ENCODE peak calls at places on chromosomes 3 and 15, in five cellular contexts. One of them, this sample, is unnamed.

GRCh38 chr15:26682765-26683164 is 90.1 kb downstream of the GABRB3 start:
- DNase-seq in esophagus squamous epithelium: no peak
- DNase-seq in non-pigmented ciliary epithelial cell: no peak
- DNase-seq in ovary: no peak
- DNase-seq in RWPE1: no peak
- DNase-seq in this sample: no peak

GRCh38 chr3:157082305-157082981 is 77.5 kb downstream of the CCNL1 start:
- DNase-seq in esophagus squamous epithelium: no peak
- DNase-seq in non-pigmented ciliary epithelial cell: no peak
- DNase-seq in ovary: no peak
- DNase-seq in RWPE1: peak; percentile 84
- DNase-seq in this sample: no peak

GRCh38 chr3:140552898-140553297 is 125.0 kb upstream of the TRIM42 start:
- DNase-seq in esophagus squamous epithelium: no peak
- DNase-seq in non-pigmented ciliary epithelial cell: no peak
- DNase-seq in ovary: no peak
- DNase-seq in RWPE1: peak; percentile 60
- DNase-seq in this sample: peak; percentile 51

GRCh38 chr15:85515212-85515611 is 134.8 kb downstream of the AKAP13 start:
- DNase-seq in esophagus squamous epithelium: no peak
- DNase-seq in non-pigmented ciliary epithelial cell: no peak
- DNase-seq in ovary: no peak
- DNase-seq in RWPE1: no peak
- DNase-seq in this sample: peak; percentile 55

GRCh38 chr3:149199474-149199873 is 22.2 kb downstream of the CP start:
- DNase-seq in esophagus squamous epithelium: no peak
- DNase-seq in non-pigmented ciliary epithelial cell: no peak
- DNase-seq in ovary: no peak
- DNase-seq in RWPE1: no peak
- DNase-seq in this sample: no peak

GRCh38 chr3:160473233-160473632 is 23.6 kb upstream of the TRIM59 start:
- DNase-seq in esophagus squamous epithelium: no peak
- DNase-seq in non-pigmented ciliary epithelial cell: peak; percentile 75
- DNase-seq in ovary: no peak
- DNase-seq in RWPE1: no peak
- DNase-seq in this sample: no peak

GRCh38 chr15:81981888-81982287 is 63.9 kb downstream of the MEX3B start:
- DNase-seq in esophagus squamous epithelium: no peak
- DNase-seq in non-pigmented ciliary epithelial cell: no peak
- DNase-seq in ovary: no peak
- DNase-seq in RWPE1: no peak
- DNase-seq in this sample: no peak

GRCh38 chr3:159733194-159733860 is 255.3 kb upstream of the IL12A start:
- DNase-seq in esophagus squamous epithelium: no peak
- DNase-seq in non-pigmented ciliary epithelial cell: peak; percentile 74
- DNase-seq in ovary: no peak
- DNase-seq in RWPE1: peak; percentile 45
- DNase-seq in this sample: peak; percentile 63

GRCh38 chr3:155556531-155556930 is 188.3 kb downstream of the PLCH1 start:
- DNase-seq in esophagus squamous epithelium: no peak
- DNase-seq in non-pigmented ciliary epithelial cell: no peak
- DNase-seq in ovary: no peak
- DNase-seq in RWPE1: no peak
- DNase-seq in this sample: no peak